ENCODE peak calls at places on chromosomes 13 and 19, in ten cellular contexts. A, O, Z, M, W, J, G, C, S and X are unnamed samples.

GRCh38 chr19:35860818-35861639 is 4.3 kb downstream of the KIRREL2 start:
- DNase-seq in A (no peak), O (no peak), Z (no peak), M (peak), W (no peak), J (no peak), G (peak), C (no peak), S (no peak), X (no peak)

GRCh38 chr13:40664100-40665060 is 2.1 kb downstream of the FOXO1 start:
- DNase-seq in A (no peak), O (peak), Z (no peak), M (peak), W (peak), J (peak), G (peak), C (no peak), S (peak), X (peak)

GRCh38 chr13:78430166-78430791 is 173.1 kb downstream of the POU4F1 start:
- DNase-seq in A (no peak), O (no peak), Z (no peak), M (peak), W (no peak), J (no peak), G (no peak), C (no peak), S (no peak), X (no peak)

GRCh38 chr19:12913871-12914690 is 5.0 kb downstream of the SYCE2 start:
- DNase-seq in A (peak), O (no peak), Z (no peak), M (peak), W (peak), J (no peak), G (no peak), C (no peak), S (no peak), X (no peak)

GRCh38 chr19:51107406-51108065 is 673 bp downstream of the CTU1 start:
- DNase-seq in A (no peak), O (peak), Z (no peak), M (peak), W (peak), J (peak), G (no peak), C (no peak), S (no peak), X (no peak)

GRCh38 chr13:21106089-21106488 is 44.7 kb upstream of the LATS2 start:
- DNase-seq in A (no peak), O (peak), Z (no peak), M (peak), W (peak), J (peak), G (peak), C (peak), S (no peak), X (no peak)

GRCh38 chr19:22600690-22601648 is 33.2 kb upstream of the ZNF492 start:
- DNase-seq in A (no peak), O (no peak), Z (no peak), M (no peak), W (no peak), J (no peak), G (no peak), C (no peak), S (no peak), X (no peak)

GRCh38 chr13:42883142-42883541 is 101.8 kb downstream of the FAM216B start:
- DNase-seq in A (no peak), O (peak), Z (no peak), M (peak), W (peak), J (peak), G (peak), C (no peak), S (no peak), X (no peak)

GRCh38 chr19:13163609-13164364 is 13.6 kb downstream of the IER2 start:
- DNase-seq in A (no peak), O (peak), Z (no peak), M (peak), W (peak), J (peak), G (peak), C (no peak), S (no peak), X (no peak)

GRCh38 chr13:51341232-51341631 is 1.7 kb downstream of the SERPINE3 start:
- DNase-seq in A (no peak), O (no peak), Z (no peak), M (no peak), W (no peak), J (no peak), G (no peak), C (no peak), S (no peak), X (no peak)

GRCh38 chr13:112968380-112968909 is 569 bp upstream of the MCF2L start:
- DNase-seq in A (peak), O (no peak), Z (no peak), M (no peak), W (no peak), J (no peak), G (no peak), C (no peak), S (no peak), X (no peak)

GRCh38 chr13:30234763-30235162 is 72.6 kb downstream of the KATNAL1 start:
- DNase-seq in A (no peak), O (no peak), Z (no peak), M (no peak), W (peak), J (peak), G (peak), C (no peak), S (no peak), X (no peak)

GRCh38 chr13:40386586-40386985 is 279.9 kb downstream of the FOXO1 start:
- DNase-seq in A (no peak), O (no peak), Z (no peak), M (no peak), W (no peak), J (no peak), G (no peak), C (no peak), S (no peak), X (no peak)

GRCh38 chr13:28355822-28356371 is 139.0 kb downstream of the FLT1 start:
- DNase-seq in A (no peak), O (peak), Z (no peak), M (peak), W (peak), J (peak), G (peak), C (peak), S (no peak), X (no peak)

GRCh38 chr19:15180451-15181390 is 20.1 kb downstream of the NOTCH3 start:
- DNase-seq in A (no peak), O (no peak), Z (no peak), M (no peak), W (no peak), J (no peak), G (no peak), C (no peak), S (no peak), X (no peak)

GRCh38 chr13:20702945-20703784 is at the start of gene IL17D:
- DNase-seq in A (no peak), O (no peak), Z (no peak), M (peak), W (peak), J (peak), G (peak), C (no peak), S (no peak), X (no peak)

GRCh38 chr19:15028490-15028889 is 20.8 kb upstream of the CASP14 start:
- DNase-seq in A (no peak), O (no peak), Z (no peak), M (no peak), W (no peak), J (no peak), G (no peak), C (no peak), S (no peak), X (no peak)

GRCh38 chr19:5960005-5961001 is 17.6 kb downstream of the RANBP3 start:
- DNase-seq in A (no peak), O (no peak), Z (no peak), M (no peak), W (no peak), J (no peak), G (no peak), C (no peak), S (no peak), X (no peak)

GRCh38 chr19:1862424-1863307 is 713 bp downstream of the KLF16 start:
- DNase-seq in A (no peak), O (no peak), Z (no peak), M (peak), W (no peak), J (peak), G (no peak), C (no peak), S (no peak), X (no peak)

GRCh38 chr13:105196052-105196451 is 1339.4 kb downstream of the EFNB2 start:
- DNase-seq in A (no peak), O (peak), Z (no peak), M (peak), W (peak), J (peak), G (peak), C (peak), S (no peak), X (no peak)

GRCh38 chr13:89150362-89150761 is 1479.2 kb downstream of the SLITRK5 start:
- DNase-seq in A (no peak), O (no peak), Z (no peak), M (no peak), W (no peak), J (no peak), G (peak), C (no peak), S (no peak), X (no peak)

GRCh38 chr19:50553134-50553703 is 15.0 kb downstream of the LRRC4B start:
- DNase-seq in A (no peak), O (no peak), Z (no peak), M (no peak), W (no peak), J (no peak), G (no peak), C (no peak), S (no peak), X (no peak)

GRCh38 chr13:92054389-92054788 is 656.0 kb downstream of the GPC5 start:
- DNase-seq in A (no peak), O (no peak), Z (no peak), M (no peak), W (no peak), J (no peak), G (no peak), C (no peak), S (no peak), X (no peak)

GRCh38 chr19:10929402-10929794 is 787 bp downstream of the TIMM29 start:
- DNase-seq in A (no peak), O (no peak), Z (no peak), M (no peak), W (no peak), J (no peak), G (no peak), C (no peak), S (no peak), X (no peak)

GRCh38 chr13:112248406-112248760 is 127.8 kb upstream of the SPACA7 start:
- DNase-seq in A (no peak), O (no peak), Z (no peak), M (no peak), W (no peak), J (no peak), G (no peak), C (no peak), S (no peak), X (no peak)

GRCh38 chr13:105428816-105429215 is 1106.6 kb downstream of the EFNB2 start:
- DNase-seq in A (no peak), O (no peak), Z (no peak), M (no peak), W (peak), J (peak), G (no peak), C (no peak), S (no peak), X (no peak)

GRCh38 chr19:1769645-1769985 is 16.3 kb downstream of the ONECUT3 start:
- DNase-seq in A (no peak), O (no peak), Z (no peak), M (no peak), W (no peak), J (no peak), G (no peak), C (no peak), S (no peak), X (no peak)

GRCh38 chr13:43908156-43909126 is 28.7 kb downstream of the LACC1 start:
- DNase-seq in A (peak), O (peak), Z (no peak), M (peak), W (peak), J (peak), G (peak), C (peak), S (no peak), X (no peak)

GRCh38 chr13:32881792-32882175 is 134.4 kb upstream of the KL start:
- DNase-seq in A (peak), O (no peak), Z (no peak), M (no peak), W (no peak), J (peak), G (no peak), C (no peak), S (no peak), X (no peak)

GRCh38 chr13:80712026-80712425 is 371.1 kb upstream of the SPRY2 start:
- DNase-seq in A (no peak), O (no peak), Z (no peak), M (no peak), W (peak), J (no peak), G (no peak), C (no peak), S (no peak), X (no peak)

GRCh38 chr19:2762783-2763496 is 20.1 kb downstream of the SGTA start:
- DNase-seq in A (no peak), O (no peak), Z (no peak), M (no peak), W (no peak), J (no peak), G (no peak), C (no peak), S (no peak), X (no peak)

GRCh38 chr19:42269518-42270345 is 680 bp downstream of the CIC start:
- DNase-seq in A (no peak), O (no peak), Z (no peak), M (peak), W (peak), J (no peak), G (no peak), C (no peak), S (no peak), X (no peak)

GRCh38 chr13:28640861-28641599 is 17.9 kb upstream of the POMP start:
- DNase-seq in A (no peak), O (no peak), Z (no peak), M (peak), W (peak), J (no peak), G (peak), C (no peak), S (no peak), X (no peak)

GRCh38 chr19:30719189-30719990 is 347.2 kb downstream of the ZNF536 start:
- DNase-seq in A (no peak), O (no peak), Z (no peak), M (peak), W (peak), J (peak), G (peak), C (no peak), S (no peak), X (no peak)